ENCODE peak calls at places on chromosomes 11 and 22, in nine cellular contexts. L, O, R, Y, E, D, J, P and N are unnamed samples.
A peak's percentile ranks its signal among the peaks of the same experiment; 100 is the strongest.

GRCh38 chr11:103619480-103619879 is 417.0 kb upstream of the DDI1 start:
- DNase-seq in E (no peak), L (no peak), P (no peak), R (no peak), O (no peak), J (no peak), Y (no peak), D (no peak), N (no peak)

GRCh38 chr11:119334173-119334930 is at the start of gene RNF26:
- DNase-seq in E (peak; percentile 94), O (peak; percentile 95), J (peak; percentile 97), D (peak; percentile 94), L (peak; percentile 97), P (peak; percentile 97), R (peak; percentile 94), Y (peak; percentile 98), N (peak; percentile 99)

GRCh38 chr11:113949891-113950290 is 25.0 kb upstream of the HTR3A start:
- DNase-seq in J (no peak), Y (no peak), D (no peak), P (no peak), L (no peak), O (no peak), E (no peak), R (no peak), N (no peak)

GRCh38 chr11:134139873-134140331 is 71.0 kb downstream of the JAM3 start:
- DNase-seq in O (peak; percentile 62), E (no peak), P (no peak), D (peak; percentile 64), R (peak; percentile 68), J (peak; percentile 87), Y (peak; percentile 77), L (peak; percentile 60), N (no peak)

GRCh38 chr11:76232026-76232665 is 25.8 kb upstream of the WNT11 start:
- DNase-seq in L (peak; percentile 23), O (no peak), P (no peak), E (peak; percentile 19), R (no peak), Y (peak; percentile 59), J (no peak), D (no peak), N (no peak)

GRCh38 chr11:1759151-1759850 is 4.4 kb downstream of the CTSD start:
- DNase-seq in P (no peak), Y (no peak), O (no peak), L (no peak), J (no peak), R (peak; percentile 82), D (no peak), E (peak; percentile 65), N (no peak)

GRCh38 chr11:2138436-2139117 is 612 bp downstream of the IGF2 start:
- DNase-seq in R (no peak), O (peak; percentile 57), J (no peak), D (no peak), P (no peak), L (no peak), Y (no peak), E (peak; percentile 67), N (no peak)

GRCh38 chr11:105719073-105719846 is 109.4 kb downstream of the GRIA4 start:
- DNase-seq in R (no peak), J (peak; percentile 42), O (no peak), P (no peak), E (no peak), D (no peak), Y (no peak), L (no peak), N (no peak)

GRCh38 chr22:38704568-38705234 is 1.0 kb upstream of the GTPBP1 start:
- DNase-seq in D (no peak), P (no peak), L (no peak), O (no peak), J (peak; percentile 16), E (no peak), Y (no peak), R (no peak), N (no peak)

GRCh38 chr22:25365491-25366261 is 146.2 kb downstream of the CRYBB2 start:
- DNase-seq in D (no peak), O (no peak), P (no peak), J (peak; percentile 26), E (peak; percentile 78), R (peak; percentile 77), L (no peak), Y (no peak), N (no peak)

GRCh38 chr11:11857769-11858168 is 16.0 kb downstream of the USP47 start:
- DNase-seq in J (no peak), E (no peak), D (no peak), O (no peak), L (no peak), Y (no peak), R (no peak), P (no peak), N (no peak)

GRCh38 chr11:128862913-128863660 is 4.0 kb downstream of the KCNJ1 start:
- DNase-seq in R (no peak), O (no peak), Y (peak; percentile 2), J (peak; percentile 25), D (no peak), E (no peak), L (no peak), P (no peak), N (no peak)

GRCh38 chr22:46250783-46251125 is 661 bp upstream of the CDPF1 start:
- DNase-seq in D (no peak), J (no peak), O (no peak), Y (no peak), P (no peak), E (no peak), L (peak; percentile 38), R (no peak), N (no peak)

GRCh38 chr11:85752890-85753581 is 57.9 kb downstream of the SYTL2 start:
- DNase-seq in E (no peak), O (no peak), P (no peak), L (peak; percentile 62), R (peak; percentile 80), J (peak; percentile 9), D (no peak), Y (peak; percentile 89), N (no peak)

GRCh38 chr22:50529416-50530279 is at the start of gene TYMP:
- DNase-seq in L (peak; percentile 90), P (peak; percentile 91), R (no peak), D (peak; percentile 51), E (peak; percentile 93), Y (peak; percentile 94), O (no peak), J (no peak), N (peak; percentile 85)
- TF ChIP-seq POLR2A in L (peak; percentile 27), P (peak; percentile 88), R (no peak), D (peak; percentile 35), E (no peak), Y (no peak), O (no peak), J (no peak), N (peak; percentile 44)

GRCh38 chr11:91984033-91984568 is 240.5 kb upstream of the FAT3 start:
- DNase-seq in L (no peak), D (no peak), E (no peak), P (no peak), J (no peak), R (no peak), O (no peak), Y (no peak), N (no peak)

GRCh38 chr11:91978747-91979146 is 245.9 kb upstream of the FAT3 start:
- DNase-seq in R (no peak), P (no peak), O (no peak), L (no peak), Y (no peak), E (no peak), J (no peak), D (no peak), N (no peak)

GRCh38 chr11:91981995-91982394 is 242.6 kb upstream of the FAT3 start:
- DNase-seq in Y (peak; percentile 50), R (no peak), P (no peak), O (peak; percentile 40), D (peak; percentile 33), J (no peak), L (peak; percentile 36), E (no peak), N (no peak)

GRCh38 chr11:91979775-91980174 is 244.8 kb upstream of the FAT3 start:
- DNase-seq in R (no peak), O (no peak), L (no peak), P (no peak), J (no peak), D (no peak), E (no peak), Y (no peak), N (no peak)
- TF ChIP-seq POLR2A in R (no peak), O (no peak), L (no peak), P (no peak), J (no peak), D (no peak), E (no peak), Y (no peak), N (no peak)

DNA sequence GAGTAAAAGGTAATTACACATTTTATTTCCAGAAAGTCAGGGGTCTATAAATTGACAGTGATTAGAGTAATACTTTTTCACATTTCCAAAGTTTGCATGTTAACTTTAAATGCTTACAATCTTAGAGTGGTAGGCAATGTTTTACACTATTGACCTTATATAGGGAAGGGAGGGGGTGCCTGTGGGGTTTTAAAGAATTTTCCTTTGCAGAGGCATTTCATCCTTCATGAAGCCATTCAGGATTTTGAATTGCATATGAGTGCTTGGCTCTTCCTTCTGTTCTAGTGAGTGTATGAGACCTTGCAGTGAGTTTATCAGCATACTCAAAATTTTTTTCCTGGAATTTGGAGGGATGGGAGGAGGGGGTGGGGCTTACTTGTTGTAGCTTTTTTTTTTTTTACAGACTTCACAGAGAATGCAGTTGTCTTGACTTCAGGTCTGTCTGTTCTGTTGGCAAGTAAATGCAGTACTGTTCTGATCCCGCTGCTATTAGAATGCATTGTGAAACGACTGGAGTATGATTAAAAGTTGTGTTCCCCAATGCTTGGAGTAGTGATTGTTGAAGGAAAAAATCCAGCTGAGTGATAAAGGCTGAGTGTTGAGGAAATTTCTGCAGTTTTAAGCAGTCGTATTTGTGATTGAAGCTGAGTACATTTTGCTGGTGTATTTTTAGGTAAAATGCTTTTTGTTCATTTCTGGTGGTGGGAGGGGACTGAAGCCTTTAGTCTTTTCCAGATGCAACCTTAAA is 5.3 kb downstream of the MALAT1 start:
- DNase-seq in D (no peak), R (no peak), J (peak; percentile 50), L (no peak), E (no peak), P (no peak), O (no peak), Y (peak; percentile 35), N (no peak)
- TF ChIP-seq POLR2A in D (peak; percentile 42), R (peak; percentile 60), J (peak; percentile 66), L (peak; percentile 74), E (no peak), P (no peak), O (no peak), Y (peak; percentile 6), N (peak; percentile 78)

GRCh38 chr11:63572026-63572688 is 9.0 kb upstream of the PLAAT2 start:
- DNase-seq in R (no peak), Y (no peak), P (no peak), D (no peak), E (no peak), J (no peak), L (no peak), O (no peak), N (no peak)

GRCh38 chr11:63569570-63569969 is 6.4 kb upstream of the PLAAT2 start:
- DNase-seq in J (no peak), D (no peak), R (no peak), E (no peak), O (no peak), L (no peak), Y (no peak), P (no peak), N (no peak)

GRCh38 chr11:63574856-63575602 is 11.8 kb upstream of the PLAAT2 start:
- DNase-seq in R (no peak), D (peak; percentile 68), J (no peak), L (no peak), P (peak; percentile 89), Y (peak; percentile 71), E (no peak), O (peak; percentile 70), N (no peak)

GRCh38 chr11:63573881-63574855 is 11.0 kb upstream of the PLAAT2 start:
- DNase-seq in E (no peak), D (peak; percentile 49), R (no peak), Y (peak; percentile 89), L (peak; percentile 81), P (peak; percentile 59), O (peak; percentile 67), J (peak; percentile 32), N (no peak)
- TF ChIP-seq POLR2A in E (no peak), D (no peak), R (no peak), Y (peak; percentile 53), L (peak; percentile 25), P (no peak), O (no peak), J (no peak), N (no peak)